ENCODE peak calls at places on chromosomes 7 and 10, in five cellular contexts. N, Z, A, C and O are unnamed samples.
A peak's percentile ranks its signal among the peaks of the same experiment; 100 is the strongest.

GRCh38 chr7:99012722-99013121 is 131.2 kb downstream of the SMURF1 start:
- DNase-seq in C (no peak), A (no peak), N (no peak), Z (no peak), O (no peak)

GRCh38 chr10:85608706-85609105 is 757.9 kb downstream of the GRID1 start:
- DNase-seq in N (no peak), A (no peak), C (no peak), Z (no peak), O (no peak)

GRCh38 chr10:72276013-72276387 is 2.3 kb downstream of the DDIT4 start:
- DNase-seq in A (no peak), N (no peak), C (no peak), Z (peak; percentile 85), O (no peak)

GRCh38 chr10:72344932-72345331 is 9.8 kb downstream of the DNAJB12 start:
- DNase-seq in A (no peak), C (no peak), N (no peak), Z (no peak), O (no peak)

GRCh38 chr7:1883031-1883761 is 213.1 kb downstream of the ELFN1 start:
- DNase-seq in A (no peak), N (no peak), C (no peak), Z (peak; percentile 75), O (no peak)

GRCh38 chr10:30111340-30111980 is 52.1 kb upstream of the JCAD start:
- DNase-seq in N (no peak), Z (no peak), C (no peak), A (no peak), O (no peak)

GRCh38 chr7:45088821-45089313 is at the start of gene NACAD:
- DNase-seq in C (no peak), Z (no peak), N (no peak), A (peak; percentile 63), O (peak; percentile 27)

GRCh38 chr10:78224602-78225001 is 190.9 kb downstream of the RPS24 start:
- DNase-seq in Z (no peak), N (no peak), C (no peak), A (no peak), O (no peak)

GRCh38 chr7:42495251-42495650 is 258.2 kb upstream of the GLI3 start:
- DNase-seq in N (no peak), C (no peak), A (no peak), Z (peak; percentile 52), O (no peak)

GRCh38 chr7:53111061-53111460 is 75.6 kb downstream of the POM121L12 start:
- DNase-seq in Z (no peak), A (no peak), N (no peak), C (no peak), O (no peak)

GRCh38 chr10:60099998-60100747 is 193.8 kb upstream of the CCDC6 start:
- DNase-seq in Z (peak; percentile 23), C (no peak), A (peak; percentile 14), N (peak; percentile 46), O (peak; percentile 22)

GRCh38 chr7:106731637-106732036 is 70.7 kb upstream of the CCDC71L start:
- DNase-seq in C (no peak), N (no peak), Z (no peak), A (no peak), O (no peak)

DNA sequence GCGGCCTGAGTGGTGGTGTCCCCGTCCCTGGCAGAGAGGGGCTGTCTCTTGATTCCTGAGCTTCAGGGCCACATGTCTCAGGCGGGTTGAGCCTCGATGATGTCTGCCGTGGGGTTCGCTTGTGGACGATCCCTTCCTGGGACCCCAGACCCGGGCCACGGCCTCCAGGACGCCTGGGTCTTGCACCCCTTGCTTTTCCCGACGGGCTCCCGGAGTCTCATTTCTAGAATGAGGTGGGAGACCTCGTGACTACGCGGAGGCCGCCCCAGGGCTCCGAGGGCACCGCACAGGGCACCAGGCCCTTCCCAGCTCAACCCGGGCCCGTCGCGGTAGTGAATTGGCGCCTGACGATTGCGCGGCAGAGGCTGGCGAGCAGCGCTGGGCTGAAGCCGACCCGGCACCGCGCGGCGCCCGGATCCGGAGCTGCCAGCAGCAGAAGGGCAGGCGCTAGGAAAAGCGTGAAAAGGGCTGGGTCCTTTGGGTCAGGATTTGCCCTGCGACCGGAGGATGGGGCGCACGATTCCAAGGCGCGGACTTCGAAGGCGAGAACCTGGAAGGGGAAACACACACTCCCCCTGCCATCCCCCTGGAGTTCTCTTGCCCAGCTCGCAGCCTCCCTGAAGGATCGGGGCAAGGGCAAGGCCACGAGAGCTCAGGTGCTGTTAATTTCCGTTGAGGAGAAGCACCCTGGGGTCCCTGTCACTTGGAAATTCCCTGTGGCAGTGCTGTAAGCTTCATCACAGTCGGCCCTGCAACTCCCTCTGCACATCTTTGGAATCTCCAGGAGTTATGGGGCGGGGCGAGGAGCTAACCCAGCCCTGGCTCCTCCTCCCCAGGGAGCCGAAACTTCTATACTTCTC is 15.5 kb downstream of the TLX1 start:
- DNase-seq in C (no peak), N (no peak), Z (no peak), A (peak; percentile 42), O (no peak)
- TF ChIP-seq CTCF in C (no peak), N (no peak), Z (no peak), A (no peak), O (no peak)

DNA sequence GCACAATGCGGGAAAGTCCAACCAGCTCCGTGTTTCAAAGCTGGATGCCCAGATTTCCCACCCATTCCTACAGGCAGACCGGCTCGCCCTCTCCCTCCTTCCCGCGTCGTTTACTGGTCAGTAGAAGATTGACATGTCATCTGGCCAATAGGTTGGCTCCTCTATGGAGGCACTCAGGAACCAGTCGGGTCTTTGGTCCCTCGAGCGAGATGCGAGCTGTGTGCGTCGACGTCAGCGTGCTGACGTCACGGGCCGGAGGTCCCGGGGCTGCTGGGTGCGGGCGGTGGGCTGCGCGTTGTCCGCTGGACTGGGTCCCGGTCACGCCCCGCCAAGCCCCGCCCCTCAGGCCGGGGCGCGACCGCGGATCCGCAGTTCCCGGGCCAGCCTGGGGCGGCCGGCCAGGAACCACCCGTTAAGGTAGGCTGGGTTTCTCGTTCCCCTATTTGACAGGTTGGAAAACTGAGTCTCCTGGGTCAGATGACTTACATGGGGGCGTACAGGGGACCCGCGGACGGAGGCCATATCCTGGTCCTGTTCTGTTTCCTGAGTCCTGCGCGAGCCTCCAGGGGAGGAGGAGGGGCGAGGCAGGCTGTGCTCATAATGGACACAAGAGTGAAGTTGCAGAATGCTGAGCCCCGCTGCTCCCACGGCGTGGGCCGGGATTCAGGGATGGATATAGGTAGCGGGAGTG is at the start of gene STARD3NL:
- DNase-seq in Z (peak; percentile 100), N (peak; percentile 100), C (peak; percentile 64), A (peak; percentile 95), O (peak; percentile 95)
- TF ChIP-seq CTCF in Z (no peak), N (no peak), C (no peak), A (no peak), O (no peak)

GRCh38 chr7:70505468-70505867 is 626.5 kb upstream of the GALNT17 start:
- DNase-seq in Z (no peak), C (no peak), N (no peak), A (no peak), O (no peak)

GRCh38 chr7:70504254-70504653 is 627.7 kb upstream of the GALNT17 start:
- DNase-seq in Z (no peak), C (no peak), A (no peak), N (no peak), O (no peak)

GRCh38 chr7:70505886-70506285 is 626.1 kb upstream of the GALNT17 start:
- DNase-seq in C (no peak), N (no peak), Z (no peak), A (no peak), O (no peak)

GRCh38 chr7:70502117-70502516 is 629.8 kb upstream of the GALNT17 start:
- DNase-seq in A (no peak), N (no peak), C (no peak), Z (no peak), O (no peak)

GRCh38 chr7:70506463-70506862 is 625.5 kb upstream of the GALNT17 start:
- DNase-seq in Z (no peak), A (peak; percentile 61), N (no peak), C (no peak), O (peak; percentile 16)
- TF ChIP-seq CTCF in Z (peak; percentile 17), A (peak; percentile 40), N (no peak), C (no peak), O (peak; percentile 43)

GRCh38 chr10:100928039-100928438 is 15.3 kb downstream of the SLF2 start:
- DNase-seq in C (no peak), N (no peak), A (no peak), Z (no peak), O (no peak)

GRCh38 chr10:100934084-100934659 is 21.4 kb downstream of the SLF2 start:
- DNase-seq in A (no peak), Z (no peak), C (no peak), N (no peak), O (no peak)

GRCh38 chr10:100927266-100927665 is 14.5 kb downstream of the SLF2 start:
- DNase-seq in N (no peak), A (no peak), C (no peak), Z (no peak), O (no peak)

DNA sequence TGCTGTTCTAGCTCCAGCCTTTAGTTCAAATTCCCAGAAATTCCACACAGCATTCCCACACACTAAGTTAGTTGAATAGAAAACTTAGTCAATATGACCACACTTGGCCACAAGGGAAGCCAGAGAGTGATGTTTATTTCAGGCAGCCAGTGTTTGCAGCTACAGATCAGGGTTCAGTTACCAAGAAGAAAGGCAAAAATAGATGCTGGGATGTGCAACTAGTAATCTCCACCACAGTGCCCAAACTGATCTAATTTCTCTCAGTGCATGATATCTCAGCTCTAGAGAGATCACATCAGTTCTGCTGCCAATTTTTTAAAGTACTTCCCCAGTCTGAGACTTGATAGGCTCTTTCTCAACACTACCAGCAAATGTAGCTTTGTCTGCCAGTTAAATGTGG is 17.6 kb downstream of the SLF2 start:
- DNase-seq in A (no peak), C (no peak), Z (no peak), N (no peak), O (no peak)
- TF ChIP-seq CTCF in A (no peak), C (no peak), Z (no peak), N (no peak), O (no peak)

GRCh38 chr10:124461642-124462347 is at the start of gene LHPP:
- DNase-seq in A (peak; percentile 79), N (peak; percentile 68), C (peak; percentile 72), Z (peak; percentile 83), O (peak; percentile 67)
- TF ChIP-seq CTCF in A (peak; percentile 14), N (peak; percentile 83), C (peak; percentile 39), Z (peak; percentile 31), O (peak; percentile 64)

DNA sequence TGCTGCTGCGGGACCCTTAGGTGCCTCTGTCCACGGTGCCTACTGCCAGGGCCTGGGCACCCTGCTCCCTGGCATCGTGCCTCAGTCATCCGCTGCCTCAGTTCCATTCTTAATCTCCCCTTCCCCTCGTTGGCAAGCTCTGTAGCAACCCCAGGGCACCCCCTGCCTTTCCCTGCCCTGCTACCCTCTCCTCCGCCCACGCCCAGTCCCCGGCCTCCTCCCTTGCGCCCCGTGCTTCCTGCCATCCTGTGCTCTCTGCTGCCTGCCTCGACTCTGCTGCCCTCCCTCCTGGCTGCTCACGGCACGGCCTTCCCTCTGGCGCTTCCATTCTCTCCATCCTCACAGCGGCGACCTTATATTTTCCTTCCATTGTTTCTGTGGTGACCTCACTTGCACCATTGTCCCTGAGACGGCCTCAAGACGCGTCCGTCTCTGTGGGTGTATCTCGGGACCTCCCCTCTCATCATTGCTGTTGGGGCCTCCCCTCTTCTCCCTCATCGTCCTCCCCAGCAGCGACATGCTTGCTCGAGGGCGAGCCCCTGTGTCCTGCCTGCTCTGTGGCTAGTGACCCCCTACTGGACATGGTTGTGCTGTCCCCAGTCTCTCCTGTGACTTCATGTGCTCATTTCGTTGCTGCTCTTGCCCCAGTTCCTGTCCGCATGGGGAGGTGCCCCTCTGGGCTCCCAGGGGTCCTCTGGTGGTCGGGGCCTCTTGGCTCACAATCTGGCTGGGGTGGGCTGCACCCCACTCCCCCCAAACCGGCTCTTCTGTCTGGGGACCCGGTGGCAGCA is 35.3 kb downstream of the AGAP3 start:
- DNase-seq in C (no peak), Z (no peak), N (no peak), A (no peak), O (no peak)
- TF ChIP-seq CTCF in C (no peak), Z (no peak), N (no peak), A (no peak), O (no peak)

GRCh38 chr7:17069146-17069545 is 187.4 kb upstream of the AGR3 start:
- DNase-seq in N (no peak), A (no peak), Z (peak; percentile 81), C (no peak), O (no peak)
- TF ChIP-seq CTCF in N (no peak), A (no peak), Z (peak; percentile 8), C (no peak), O (no peak)